ENCODE peak calls at places on chromosomes 5 and 9, in six cellular contexts. N is neural progenitor cell; A is fibroblast of mammary gland; P is CD4-positive, CD25-positive, alpha-beta regulatory T cell; Y is GM12865; M is NT2/D1. E is an unnamed sample.

GRCh38 chr9:131728961-131729360 is 10.9 kb downstream of the RAPGEF1 start:
- DNase-seq in A (no peak), Y (peak), P (peak), N (no peak), M (no peak), E (no peak)

GRCh38 chr5:56757077-56757476 is 58.3 kb upstream of the MAP3K1 start:
- DNase-seq in P (no peak), M (no peak), A (no peak), Y (no peak), N (no peak), E (no peak)

GRCh38 chr5:17398866-17399835 is 98.9 kb upstream of the TAF11L2 start:
- DNase-seq in P (no peak), M (no peak), N (no peak), Y (no peak), A (no peak), E (no peak)

GRCh38 chr9:125549465-125550215 is 157.4 kb downstream of the MAPKAP1 start:
- DNase-seq in Y (no peak), M (no peak), P (no peak), A (peak), N (no peak), E (no peak)

GRCh38 chr5:17114233-17114632 is 103.2 kb upstream of the BASP1 start:
- DNase-seq in A (no peak), N (no peak), M (no peak), Y (no peak), P (no peak), E (no peak)

GRCh38 chr9:134046894-134047681 is 20.7 kb downstream of the BRD3 start:
- DNase-seq in N (no peak), Y (no peak), P (no peak), M (no peak), A (no peak), E (no peak)

GRCh38 chr9:93792358-93792757 is 162.8 kb downstream of the BARX1 start:
- DNase-seq in Y (no peak), A (no peak), P (no peak), N (no peak), M (no peak), E (no peak)

GRCh38 chr5:160262151-160262550 is 32.8 kb downstream of the FABP6 start:
- DNase-seq in P (no peak), Y (no peak), A (no peak), N (peak), M (no peak), E (no peak)

GRCh38 chr9:77912895-77913693 is 118.5 kb downstream of the GNAQ start:
- DNase-seq in N (no peak), M (no peak), A (no peak), P (no peak), Y (no peak), E (no peak)

GRCh38 chr5:22780756-22781155 is 72.4 kb downstream of the CDH12 start:
- DNase-seq in M (no peak), A (no peak), P (no peak), Y (no peak), N (no peak), E (no peak)

GRCh38 chr9:98881836-98882568 is 61.7 kb upstream of the COL15A1 start:
- DNase-seq in A (peak), N (no peak), Y (no peak), P (no peak), M (no peak), E (no peak)

GRCh38 chr5:173643964-173644363 is 27.5 kb upstream of the BOD1 start:
- DNase-seq in M (peak), P (no peak), N (peak), A (no peak), Y (peak), E (no peak)

GRCh38 chr5:134438641-134439621 is 27.2 kb upstream of the CDKN2AIPNL start:
- DNase-seq in M (no peak), N (no peak), P (no peak), A (peak), Y (no peak), E (peak)

GRCh38 chr5:170523129-170523497 is 19.3 kb downstream of the KCNIP1 start:
- DNase-seq in Y (no peak), A (no peak), P (no peak), M (no peak), N (no peak), E (no peak)

DNA sequence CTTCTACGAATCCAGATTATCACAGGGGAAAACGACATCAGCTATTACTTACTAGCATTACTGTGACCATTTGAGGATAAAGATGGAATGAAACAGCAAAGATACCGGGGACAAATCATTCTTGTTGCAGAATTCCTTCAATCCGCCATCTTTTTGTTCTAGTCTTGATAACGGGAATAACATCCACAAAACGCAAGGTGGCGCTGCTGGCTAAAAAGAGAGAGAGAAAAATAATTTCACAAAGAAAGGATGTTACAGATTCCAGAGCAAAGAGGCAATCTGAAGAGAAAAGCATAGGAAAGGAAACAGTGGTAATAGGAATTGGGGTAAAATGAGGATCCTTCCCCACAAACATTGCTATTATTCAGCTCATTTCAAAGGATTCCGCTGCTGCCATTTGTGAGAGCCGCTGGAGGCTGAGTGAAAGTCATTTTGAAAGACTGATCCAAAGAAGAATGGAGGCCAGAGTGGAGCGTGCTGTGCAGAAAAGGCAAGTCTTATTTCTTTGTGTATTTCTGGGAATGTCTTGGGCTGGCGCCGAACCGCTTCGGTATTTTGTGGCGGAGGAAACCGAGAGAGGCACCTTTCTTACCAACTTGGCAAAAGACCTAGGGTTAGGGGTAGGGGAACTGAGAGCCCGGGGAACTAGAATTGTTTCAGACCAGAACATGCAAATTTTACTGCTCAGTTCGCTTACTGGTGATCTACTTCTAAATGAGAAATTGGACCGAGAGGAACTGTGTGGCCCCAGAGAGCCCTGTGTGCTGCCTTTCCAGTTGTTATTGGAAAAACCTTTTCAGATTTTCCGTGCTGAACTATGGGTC is at the start of gene PCDHB7:
- DNase-seq in A (peak), P (no peak), Y (no peak), N (peak), M (peak), E (no peak)
- H3K4me3 ChIP-seq in A (no peak), P (no peak), Y (no peak), N (no peak), M (no peak), E (no peak)

DNA sequence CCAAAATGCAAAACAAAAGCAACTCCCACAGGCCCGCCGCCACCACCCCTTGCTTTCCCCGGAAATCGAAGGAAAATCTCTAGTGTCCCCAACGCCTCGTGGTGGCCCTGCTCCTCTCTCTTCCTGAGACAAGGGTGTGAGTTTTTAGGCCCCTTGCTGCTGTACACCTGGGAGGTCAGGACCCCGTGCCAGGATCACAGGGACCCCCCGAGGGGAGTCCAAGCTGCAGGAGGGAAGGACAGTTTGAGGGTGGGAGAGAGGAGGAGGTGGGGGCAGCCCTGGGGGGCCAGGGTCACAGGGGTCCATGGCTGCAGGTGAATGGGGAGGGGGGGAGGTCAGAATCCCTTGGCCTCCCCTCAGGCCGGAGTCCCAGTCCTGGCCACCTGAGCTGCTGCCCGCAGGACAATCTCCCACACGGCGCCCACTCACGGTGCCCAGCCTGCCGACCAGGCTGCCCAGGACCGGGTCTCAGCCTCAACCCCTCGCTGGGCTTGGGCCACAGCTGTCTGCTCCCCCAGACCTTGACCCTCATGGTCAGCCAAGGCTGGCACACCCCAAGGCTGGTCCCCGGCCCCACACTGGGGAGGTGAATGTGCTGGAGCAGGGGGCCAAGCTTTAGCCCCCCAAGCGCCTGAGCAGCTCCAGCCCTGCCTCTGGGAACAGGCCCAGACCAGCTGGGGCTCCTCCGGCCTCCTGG is 19.9 kb downstream of the TPPP start:
- DNase-seq in M (no peak), N (no peak), P (no peak), A (no peak), Y (no peak), E (no peak)
- H3K4me3 ChIP-seq in M (no peak), N (no peak), P (no peak), A (no peak), Y (no peak), E (peak)

GRCh38 chr9:137457406-137458193 is 1.5 kb downstream of the NSMF start:
- DNase-seq in M (no peak), N (no peak), A (no peak), P (no peak), Y (no peak), E (no peak)
- H3K4me3 ChIP-seq in M (peak), N (peak), A (peak), P (no peak), Y (no peak), E (peak)

DNA sequence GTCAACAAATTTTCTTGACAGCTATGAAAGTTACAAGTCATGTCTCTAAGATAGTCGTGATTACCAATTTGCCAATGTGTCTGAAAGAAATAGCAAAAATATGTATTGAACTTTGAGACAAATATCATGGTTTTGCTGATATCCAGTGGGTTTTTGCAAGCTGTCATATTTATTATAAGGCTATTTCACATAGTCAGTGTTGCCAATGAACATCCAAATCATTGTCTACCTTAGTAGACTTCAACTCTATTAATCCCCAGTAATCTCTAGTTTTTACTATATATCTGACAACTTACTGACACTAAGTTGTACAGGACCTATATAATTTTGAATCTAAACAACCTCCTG is 203.2 kb downstream of the TSSK1B start:
- DNase-seq in Y (no peak), A (no peak), P (no peak), M (no peak), N (no peak), E (no peak)
- H3K4me3 ChIP-seq in Y (no peak), A (no peak), P (no peak), M (no peak), N (no peak), E (no peak)

DNA sequence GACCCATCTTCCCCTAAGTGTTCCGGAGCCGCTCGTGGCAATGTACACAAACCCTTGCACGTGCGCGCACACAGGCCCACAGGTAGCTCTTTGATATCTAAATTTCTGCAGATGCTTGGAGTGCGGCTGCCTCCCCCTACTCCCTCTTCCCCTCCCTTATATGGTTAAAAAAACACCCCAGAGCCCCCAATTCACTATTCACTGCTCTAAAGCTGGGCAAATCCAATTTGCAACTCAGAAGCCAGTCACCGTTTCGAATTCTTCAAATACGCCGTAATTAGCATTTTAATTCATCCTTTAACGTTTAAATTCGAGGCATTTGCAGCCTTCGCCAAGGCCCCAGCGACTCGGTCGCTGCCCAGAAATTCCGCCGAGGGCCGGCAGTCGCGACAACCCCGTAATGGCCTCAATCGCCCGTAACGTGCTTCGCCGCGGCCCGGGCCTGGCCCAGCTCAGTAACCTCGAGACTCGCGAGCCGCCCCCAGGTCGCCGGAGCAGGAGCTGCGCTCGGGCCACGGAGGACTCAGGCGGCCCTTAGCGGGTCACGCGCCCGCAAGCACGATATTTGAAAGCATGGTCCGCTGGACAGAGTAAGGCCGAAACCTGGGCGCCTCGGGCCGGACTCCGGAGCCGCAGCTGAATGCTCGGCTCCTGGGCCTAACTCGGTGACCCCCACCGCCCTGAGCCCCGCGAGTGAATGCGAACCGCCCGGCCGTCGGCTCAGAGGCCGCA is 1.3 kb downstream of the IRX2 start:
- DNase-seq in Y (no peak), M (no peak), A (no peak), P (no peak), N (peak), E (no peak)
- H3K4me3 ChIP-seq in Y (no peak), M (peak), A (peak), P (no peak), N (peak), E (peak)

DNA sequence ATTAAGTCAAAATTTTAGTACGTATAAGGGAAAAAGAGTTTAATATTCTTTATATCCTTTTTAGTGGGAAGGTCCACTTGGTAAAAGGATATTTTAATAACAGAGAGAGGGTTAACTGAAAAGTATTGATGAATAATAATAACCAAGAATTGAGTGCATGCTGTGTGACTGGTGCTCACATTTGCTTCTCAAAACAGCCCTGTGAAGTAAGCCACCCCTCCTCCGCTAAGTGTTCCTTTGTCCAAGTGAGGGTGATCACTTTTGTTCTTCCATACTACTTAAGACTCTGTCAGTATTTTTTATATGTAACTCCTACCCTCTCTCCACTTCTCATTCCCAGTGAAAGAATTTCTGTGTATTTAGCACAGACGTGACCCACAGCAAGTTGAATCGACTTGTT is 51.5 kb downstream of the SLC44A1 start:
- DNase-seq in M (peak), P (no peak), A (peak), N (peak), Y (no peak), E (no peak)
- H3K4me3 ChIP-seq in M (no peak), P (no peak), A (no peak), N (peak), Y (no peak), E (no peak)

GRCh38 chr5:181170996-181171395 is 23.6 kb downstream of the OR2V2 start:
- DNase-seq in P (no peak), N (no peak), M (no peak), A (no peak), Y (no peak), E (peak)
- H3K4me3 ChIP-seq in P (no peak), N (peak), M (peak), A (no peak), Y (no peak), E (peak)

DNA sequence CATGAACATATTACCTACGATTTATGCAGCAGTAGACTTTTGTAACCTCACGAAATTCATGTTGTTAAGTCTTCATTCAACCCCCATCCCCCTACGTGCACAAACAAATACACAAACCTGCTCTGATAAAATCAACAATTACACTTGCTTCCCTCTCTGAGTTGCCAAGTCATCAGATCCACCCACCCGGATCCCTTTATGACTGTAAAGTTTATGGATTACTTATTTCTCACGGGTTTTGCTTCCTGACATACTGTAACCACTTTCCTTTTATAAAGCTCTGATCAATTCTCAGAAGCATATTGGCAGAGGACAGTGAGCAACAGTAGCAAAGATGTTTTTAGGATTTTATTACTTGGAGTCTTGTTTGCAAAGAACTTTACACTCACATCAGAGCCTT is 70.5 kb downstream of the MLLT3 start:
- DNase-seq in M (no peak), N (no peak), P (no peak), A (no peak), Y (peak), E (peak)
- H3K4me3 ChIP-seq in M (no peak), N (no peak), P (peak), A (no peak), Y (no peak), E (peak)

DNA sequence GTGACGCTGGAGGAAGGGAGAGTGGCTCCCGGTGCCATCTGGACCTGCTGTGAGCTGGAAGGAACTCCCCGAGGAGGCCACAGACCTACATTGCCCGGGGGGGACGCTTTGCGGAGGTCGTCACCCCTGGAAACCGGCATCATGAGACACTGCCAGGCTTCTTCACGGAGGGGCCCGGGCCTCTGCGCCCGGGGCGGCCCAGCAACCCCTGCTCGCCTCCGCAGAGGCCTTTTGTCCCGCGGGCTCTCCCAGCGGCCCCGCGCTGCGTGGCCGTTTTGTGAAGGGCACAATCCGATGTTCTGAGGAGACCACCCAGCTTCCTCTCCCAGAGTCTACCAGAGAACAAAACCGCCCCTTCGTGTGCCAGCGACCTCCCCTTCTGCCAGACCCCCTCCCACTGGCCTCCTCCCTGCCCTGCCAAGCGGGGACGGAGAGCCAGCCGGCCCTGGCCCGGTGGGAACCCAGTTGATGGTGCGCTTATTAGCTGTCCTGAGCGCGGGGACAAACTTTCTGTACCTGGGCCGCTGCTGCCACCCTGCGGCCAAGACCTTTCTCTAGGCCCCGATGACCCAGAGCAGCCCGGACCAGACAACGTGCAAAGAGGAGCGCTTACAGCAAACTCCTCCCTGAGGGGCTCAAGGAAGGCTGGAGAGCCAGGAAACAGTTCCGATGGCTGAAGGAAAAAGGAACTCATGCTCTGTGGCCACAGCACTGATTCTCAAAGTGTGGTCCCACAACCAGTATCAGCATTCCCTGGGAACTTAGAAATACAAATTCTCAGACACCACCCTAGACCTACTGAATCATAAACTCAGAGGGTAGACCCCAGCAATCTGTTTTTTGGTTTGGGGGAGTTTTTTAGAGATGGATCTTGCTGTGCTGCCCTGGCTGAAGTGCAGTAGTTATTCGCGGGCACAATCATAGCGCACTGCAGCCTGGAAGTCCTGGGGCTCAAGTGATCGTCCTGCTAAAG is 86.7 kb downstream of the SLC1A3 start:
- DNase-seq in M (peak), N (peak), P (no peak), A (peak), Y (peak), E (no peak)
- H3K4me3 ChIP-seq in M (peak), N (peak), P (no peak), A (peak), Y (peak), E (peak)

DNA sequence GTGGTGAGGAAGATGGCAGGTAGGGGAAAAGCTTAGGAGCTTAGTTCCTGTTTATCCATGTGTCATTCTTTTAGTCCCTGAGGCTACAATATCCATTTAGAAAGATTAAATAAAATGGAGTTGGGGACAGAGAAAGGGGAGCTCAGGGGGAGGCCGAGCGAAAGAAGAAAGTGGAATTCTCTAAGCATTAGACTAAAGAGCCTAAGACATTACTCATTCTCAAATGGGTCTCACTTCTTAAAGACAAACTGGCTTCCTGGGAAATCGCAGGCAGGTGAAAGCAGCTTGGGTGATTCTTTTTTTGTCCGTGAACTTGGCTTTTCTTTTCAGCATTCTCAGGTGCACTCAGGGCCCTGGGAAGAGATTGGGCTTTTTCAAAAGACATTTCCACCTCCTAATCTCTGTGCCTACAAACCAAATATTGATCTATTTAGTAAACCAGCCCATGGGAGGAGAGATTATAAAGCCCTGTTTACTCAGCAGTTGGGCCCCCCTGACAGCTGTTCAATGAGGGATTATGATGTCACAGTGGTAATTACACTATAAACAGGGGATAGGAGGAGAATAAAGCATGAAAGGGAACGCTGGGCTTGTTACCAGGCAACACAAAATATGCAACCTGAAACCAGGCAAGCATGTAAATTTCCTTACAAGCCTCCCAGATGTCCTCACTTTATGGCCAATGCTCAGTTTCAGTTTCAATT is 584.0 kb downstream of the ACTL7B start:
- DNase-seq in P (no peak), A (peak), Y (peak), N (peak), M (peak), E (peak)
- H3K4me3 ChIP-seq in P (no peak), A (no peak), Y (no peak), N (no peak), M (no peak), E (peak)

E was measured in epithelial cell of proximal tubule.